ENCODE peak calls at places on chromosome 15, in seven cellular contexts. One of them, this sample, is unnamed.
A peak's percentile ranks its signal among the peaks of the same experiment; 100 is the strongest.

GRCh38 chr15:92617197-92618037 is 38.2 kb downstream of the FAM174B start:
- DNase-seq in kidney epithelial cell: no peak
- DNase-seq in body of pancreas: peak; percentile 93
- DNase-seq in lung: peak; percentile 82
- DNase-seq in A673: no peak
- DNase-seq in A549: peak; percentile 72
- DNase-seq in fibroblast of pulmonary artery: peak; percentile 87
- DNase-seq in this sample: no peak

GRCh38 chr15:47673343-47673761 is 44.0 kb upstream of the SEMA6D start:
- DNase-seq in kidney epithelial cell: no peak
- DNase-seq in lung: no peak
- DNase-seq in body of pancreas: no peak
- DNase-seq in fibroblast of pulmonary artery: peak; percentile 58
- DNase-seq in A549: no peak
- DNase-seq in A673: no peak
- DNase-seq in this sample: no peak

GRCh38 chr15:68420186-68420684 is 11.7 kb downstream of the ITGA11 start:
- DNase-seq in kidney epithelial cell: no peak
- DNase-seq in lung: no peak
- DNase-seq in A673: no peak
- DNase-seq in fibroblast of pulmonary artery: no peak
- DNase-seq in body of pancreas: no peak
- DNase-seq in A549: peak; percentile 50
- DNase-seq in this sample: peak; percentile 11

GRCh38 chr15:33152502-33153109 is 41.9 kb downstream of the FMN1 start:
- DNase-seq in A549: no peak
- DNase-seq in fibroblast of pulmonary artery: peak; percentile 14
- DNase-seq in kidney epithelial cell: no peak
- DNase-seq in body of pancreas: no peak
- DNase-seq in A673: no peak
- DNase-seq in lung: peak; percentile 36
- DNase-seq in this sample: no peak

GRCh38 chr15:85624241-85624855 is 170.4 kb downstream of the KLHL25 start:
- DNase-seq in fibroblast of pulmonary artery: peak; percentile 76
- DNase-seq in kidney epithelial cell: no peak
- DNase-seq in body of pancreas: no peak
- DNase-seq in lung: no peak
- DNase-seq in A673: no peak
- DNase-seq in A549: no peak
- DNase-seq in this sample: no peak

GRCh38 chr15:62857411-62857853 is 185.1 kb upstream of the TPM1 start:
- DNase-seq in kidney epithelial cell: no peak
- DNase-seq in body of pancreas: peak; percentile 51
- DNase-seq in fibroblast of pulmonary artery: no peak
- DNase-seq in lung: no peak
- DNase-seq in A673: no peak
- DNase-seq in A549: peak; percentile 23
- DNase-seq in this sample: no peak

GRCh38 chr15:41877631-41878354 is 16.1 kb downstream of the SPTBN5 start:
- DNase-seq in body of pancreas: no peak
- DNase-seq in A549: no peak
- DNase-seq in A673: no peak
- DNase-seq in lung: no peak
- DNase-seq in kidney epithelial cell: no peak
- DNase-seq in fibroblast of pulmonary artery: no peak
- DNase-seq in this sample: no peak

GRCh38 chr15:90681480-90681879 is 35.7 kb upstream of the BLM start:
- DNase-seq in fibroblast of pulmonary artery: peak; percentile 85
- DNase-seq in A549: no peak
- DNase-seq in kidney epithelial cell: peak; percentile 54
- DNase-seq in body of pancreas: no peak
- DNase-seq in lung: no peak
- DNase-seq in A673: no peak
- DNase-seq in this sample: no peak

GRCh38 chr15:31758126-31758525 is 272.2 kb upstream of the CHRNA7 start:
- DNase-seq in A673: peak; percentile 31
- DNase-seq in kidney epithelial cell: no peak
- DNase-seq in fibroblast of pulmonary artery: peak; percentile 35
- DNase-seq in lung: peak; percentile 37
- DNase-seq in A549: peak; percentile 81
- DNase-seq in body of pancreas: peak; percentile 85
- DNase-seq in this sample: no peak

GRCh38 chr15:29101491-29101890 is 168.1 kb downstream of the NSMCE3 start:
- DNase-seq in A673: no peak
- DNase-seq in kidney epithelial cell: no peak
- DNase-seq in A549: no peak
- DNase-seq in body of pancreas: no peak
- DNase-seq in fibroblast of pulmonary artery: no peak
- DNase-seq in lung: no peak
- DNase-seq in this sample: peak; percentile 39

GRCh38 chr15:90552162-90552928 is 22.6 kb downstream of the CRTC3 start:
- DNase-seq in A673: no peak
- DNase-seq in fibroblast of pulmonary artery: peak; percentile 57
- DNase-seq in body of pancreas: no peak
- DNase-seq in A549: no peak
- DNase-seq in lung: no peak
- DNase-seq in kidney epithelial cell: peak; percentile 18
- DNase-seq in this sample: no peak

GRCh38 chr15:25640381-25640780 is 201.6 kb upstream of the UBE3A start:
- DNase-seq in kidney epithelial cell: no peak
- DNase-seq in A673: no peak
- DNase-seq in fibroblast of pulmonary artery: no peak
- DNase-seq in lung: no peak
- DNase-seq in A549: no peak
- DNase-seq in body of pancreas: no peak
- DNase-seq in this sample: no peak

GRCh38 chr15:101097111-101097510 is 154.7 kb downstream of the CHSY1 start:
- DNase-seq in body of pancreas: no peak
- DNase-seq in lung: no peak
- DNase-seq in A549: no peak
- DNase-seq in A673: no peak
- DNase-seq in fibroblast of pulmonary artery: no peak
- DNase-seq in kidney epithelial cell: no peak
- DNase-seq in this sample: no peak

GRCh38 chr15:40445411-40446055 is 4.8 kb downstream of the BAHD1 start:
- DNase-seq in body of pancreas: no peak
- DNase-seq in kidney epithelial cell: peak; percentile 41
- DNase-seq in A673: no peak
- DNase-seq in A549: no peak
- DNase-seq in fibroblast of pulmonary artery: peak; percentile 49
- DNase-seq in lung: no peak
- DNase-seq in this sample: no peak

DNA sequence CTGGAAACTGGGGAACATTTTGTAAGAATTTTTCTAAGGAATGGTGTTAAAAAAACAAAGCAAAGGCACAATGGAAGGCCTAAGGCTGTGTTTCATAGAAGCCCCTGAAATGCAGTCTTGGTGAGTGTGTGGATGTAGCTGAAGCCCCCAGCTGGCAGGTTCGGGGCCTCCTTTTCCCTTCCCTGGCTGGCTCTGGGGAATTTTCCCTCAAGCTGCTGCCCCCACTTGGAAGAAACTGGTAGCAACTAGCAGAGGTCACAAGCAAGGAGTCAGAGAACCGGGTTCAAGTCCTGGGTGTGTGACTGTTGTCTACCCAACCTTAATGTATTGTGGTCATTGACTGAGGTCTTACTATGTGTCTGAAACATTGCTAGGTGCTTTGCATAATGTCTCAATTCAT is 85.3 kb upstream of the MYZAP start:
- DNase-seq in kidney epithelial cell: no peak
- DNase-seq in body of pancreas: peak; percentile 44
- DNase-seq in fibroblast of pulmonary artery: no peak
- DNase-seq in lung: no peak
- DNase-seq in A673: peak; percentile 11
- DNase-seq in A549: peak; percentile 24
- DNase-seq in this sample: no peak
- TF ChIP-seq CTCF in kidney epithelial cell: peak; percentile 49
- TF ChIP-seq CTCF in body of pancreas: no peak
- TF ChIP-seq CTCF in fibroblast of pulmonary artery: peak; percentile 20
- TF ChIP-seq CTCF in lung: no peak
- TF ChIP-seq CTCF in A673: peak; percentile 42
- TF ChIP-seq CTCF in A549: peak; percentile 14
- TF ChIP-seq CTCF in this sample: no peak

DNA sequence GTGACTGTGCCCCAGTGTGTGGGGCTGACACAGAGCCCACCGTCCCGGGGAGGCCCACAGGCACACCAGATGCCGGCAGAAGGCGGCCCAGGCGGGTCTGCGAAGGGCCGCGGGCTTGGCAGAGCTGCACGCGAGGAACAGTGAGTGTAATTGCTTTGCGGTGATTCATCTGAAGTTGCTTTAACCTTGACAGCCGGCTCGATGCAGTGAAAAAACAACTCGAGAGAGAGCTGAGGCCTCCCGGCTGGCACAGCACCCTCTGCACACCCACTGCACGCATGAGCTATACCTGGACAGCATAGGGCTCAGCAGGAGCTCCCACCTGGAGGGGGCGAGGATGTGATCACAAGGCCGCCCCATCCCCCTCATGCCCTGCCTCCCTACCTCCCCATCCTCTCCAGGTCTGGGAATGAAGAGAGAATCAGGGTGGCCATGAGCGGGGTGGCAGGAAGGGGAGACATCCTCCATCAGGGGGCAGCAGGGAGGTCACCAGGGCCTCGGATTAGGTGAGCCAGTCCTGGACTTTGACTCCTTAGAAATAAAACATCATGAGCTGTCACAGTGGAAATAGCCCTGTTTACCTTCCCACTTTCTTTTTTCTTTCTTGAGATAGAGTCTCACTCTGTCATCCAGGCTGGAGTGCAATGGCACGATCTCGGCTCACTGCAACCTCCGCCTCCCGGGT is 172.6 kb downstream of the MEGF11 start:
- DNase-seq in body of pancreas: peak; percentile 72
- DNase-seq in A673: no peak
- DNase-seq in lung: no peak
- DNase-seq in kidney epithelial cell: peak; percentile 43
- DNase-seq in fibroblast of pulmonary artery: peak; percentile 63
- DNase-seq in A549: peak; percentile 40
- DNase-seq in this sample: no peak
- TF ChIP-seq CTCF in body of pancreas: no peak
- TF ChIP-seq CTCF in A673: peak; percentile 17
- TF ChIP-seq CTCF in lung: no peak
- TF ChIP-seq CTCF in kidney epithelial cell: peak; percentile 60
- TF ChIP-seq CTCF in fibroblast of pulmonary artery: no peak
- TF ChIP-seq CTCF in A549: peak; percentile 19
- TF ChIP-seq CTCF in this sample: no peak

GRCh38 chr15:63983071-63983711 is 63.1 kb downstream of the DAPK2 start:
- DNase-seq in fibroblast of pulmonary artery: no peak
- DNase-seq in body of pancreas: no peak
- DNase-seq in A549: no peak
- DNase-seq in lung: no peak
- DNase-seq in kidney epithelial cell: no peak
- DNase-seq in A673: no peak
- DNase-seq in this sample: no peak
- TF ChIP-seq CTCF in fibroblast of pulmonary artery: no peak
- TF ChIP-seq CTCF in body of pancreas: no peak
- TF ChIP-seq CTCF in A549: no peak
- TF ChIP-seq CTCF in lung: no peak
- TF ChIP-seq CTCF in kidney epithelial cell: no peak
- TF ChIP-seq CTCF in A673: peak; percentile 27
- TF ChIP-seq CTCF in this sample: no peak

GRCh38 chr15:82398785-82399184 is 30.8 kb upstream of the GOLGA6L9 start:
- DNase-seq in fibroblast of pulmonary artery: no peak
- DNase-seq in kidney epithelial cell: no peak
- DNase-seq in A673: no peak
- DNase-seq in A549: no peak
- DNase-seq in body of pancreas: no peak
- DNase-seq in lung: no peak
- DNase-seq in this sample: no peak

GRCh38 chr15:82393671-82394070 is 35.9 kb upstream of the GOLGA6L9 start:
- DNase-seq in fibroblast of pulmonary artery: no peak
- DNase-seq in lung: no peak
- DNase-seq in body of pancreas: no peak
- DNase-seq in A549: no peak
- DNase-seq in kidney epithelial cell: no peak
- DNase-seq in A673: no peak
- DNase-seq in this sample: no peak

GRCh38 chr15:82397817-82398216 is 31.8 kb upstream of the GOLGA6L9 start:
- DNase-seq in A673: no peak
- DNase-seq in lung: no peak
- DNase-seq in body of pancreas: no peak
- DNase-seq in fibroblast of pulmonary artery: no peak
- DNase-seq in kidney epithelial cell: no peak
- DNase-seq in A549: no peak
- DNase-seq in this sample: no peak
- TF ChIP-seq CTCF in A673: no peak
- TF ChIP-seq CTCF in lung: no peak
- TF ChIP-seq CTCF in body of pancreas: no peak
- TF ChIP-seq CTCF in fibroblast of pulmonary artery: no peak
- TF ChIP-seq CTCF in kidney epithelial cell: no peak
- TF ChIP-seq CTCF in A549: no peak
- TF ChIP-seq CTCF in this sample: no peak

GRCh38 chr15:43347114-43347513 is 16.7 kb upstream of the LCMT2 start:
- DNase-seq in kidney epithelial cell: no peak
- DNase-seq in fibroblast of pulmonary artery: no peak
- DNase-seq in A549: no peak
- DNase-seq in lung: no peak
- DNase-seq in A673: no peak
- DNase-seq in body of pancreas: no peak
- DNase-seq in this sample: no peak

GRCh38 chr15:43346305-43346704 is 15.9 kb upstream of the LCMT2 start:
- DNase-seq in kidney epithelial cell: no peak
- DNase-seq in A673: peak; percentile 33
- DNase-seq in lung: no peak
- DNase-seq in A549: no peak
- DNase-seq in fibroblast of pulmonary artery: no peak
- DNase-seq in body of pancreas: no peak
- DNase-seq in this sample: no peak
- TF ChIP-seq CTCF in kidney epithelial cell: no peak
- TF ChIP-seq CTCF in A673: peak; percentile 33
- TF ChIP-seq CTCF in lung: no peak
- TF ChIP-seq CTCF in A549: no peak
- TF ChIP-seq CTCF in fibroblast of pulmonary artery: no peak
- TF ChIP-seq CTCF in body of pancreas: no peak
- TF ChIP-seq CTCF in this sample: no peak